ENCODE peak calls at places on chromosome 12, in eight cellular contexts. V is pancreas; X is CD8-positive, alpha-beta T cell; F is colonic mucosa; R is endodermal cell; U is breast epithelium; Z is glutamatergic neuron; K is A673. A is an unnamed sample.

GRCh38 chr12:94057262-94058151 is 90.9 kb upstream of the PLXNC1 start:
- DNase-seq in F (no peak), Z (no peak), U (peak; percentile 76), K (no peak), V (no peak), R (no peak), X (no peak), A (no peak)

GRCh38 chr12:11863478-11863906 is 207.2 kb upstream of the BCL2L14 start:
- DNase-seq in X (no peak), F (no peak), R (peak; percentile 31), V (no peak), U (no peak), K (no peak), Z (no peak), A (no peak)

GRCh38 chr12:11513288-11513687 is 117.9 kb upstream of the PRB2 start:
- DNase-seq in F (no peak), R (peak; percentile 72), V (no peak), K (no peak), X (no peak), Z (no peak), U (no peak), A (no peak)

GRCh38 chr12:112350593-112351592 is 31.3 kb downstream of the HECTD4 start:
- DNase-seq in F (no peak), Z (no peak), R (no peak), K (no peak), V (no peak), U (no peak), X (no peak), A (no peak)

GRCh38 chr12:67910360-67911292 is 78.6 kb upstream of the IFNG-AS1 start:
- DNase-seq in K (peak; percentile 1), X (no peak), Z (no peak), V (no peak), R (no peak), U (no peak), F (no peak), A (no peak)

GRCh38 chr12:18158774-18159557 is 69.0 kb upstream of the RERGL start:
- DNase-seq in Z (peak; percentile 18), K (peak; percentile 63), U (no peak), R (peak; percentile 68), V (no peak), X (no peak), F (peak; percentile 29), A (no peak)

GRCh38 chr12:70154960-70155589 is 88.2 kb upstream of the CNOT2 start:
- DNase-seq in R (no peak), F (no peak), Z (no peak), K (peak; percentile 33), V (no peak), X (no peak), U (no peak), A (no peak)

GRCh38 chr12:121711925-121712461 is 559 bp upstream of the TMEM120B start:
- DNase-seq in Z (peak; percentile 52), F (peak; percentile 56), K (peak; percentile 57), U (no peak), V (peak; percentile 48), R (no peak), X (no peak), A (peak; percentile 44)

GRCh38 chr12:101667591-101667990 is 29.8 kb upstream of the CHPT1 start:
- DNase-seq in K (no peak), F (no peak), U (no peak), X (no peak), Z (no peak), V (no peak), R (no peak), A (no peak)

GRCh38 chr12:109627633-109628032 is 54.0 kb downstream of the MVK start:
- DNase-seq in V (no peak), F (no peak), U (no peak), X (no peak), R (no peak), Z (no peak), K (no peak), A (no peak)

GRCh38 chr12:12936983-12937491 is 14.9 kb downstream of the GPRC5D start:
- DNase-seq in K (no peak), F (no peak), X (no peak), R (no peak), U (no peak), Z (no peak), V (no peak), A (no peak)

GRCh38 chr12:27709932-27710591 is 570 bp upstream of the MRPS35 start:
- DNase-seq in Z (no peak), V (no peak), K (peak; percentile 51), R (no peak), X (no peak), F (peak; percentile 40), U (no peak), A (no peak)

GRCh38 chr12:45671254-45671653 is 58.3 kb upstream of the ARID2 start:
- DNase-seq in K (no peak), V (no peak), X (no peak), U (no peak), F (no peak), Z (no peak), R (no peak), A (no peak)

GRCh38 chr12:118790578-118790977 is 190.8 kb upstream of the SRRM4 start:
- DNase-seq in X (no peak), F (no peak), Z (no peak), U (no peak), K (no peak), R (no peak), V (no peak), A (no peak)

GRCh38 chr12:31466768-31467167 is 124.2 kb downstream of the DENND5B start:
- DNase-seq in Z (no peak), K (no peak), V (no peak), R (no peak), X (no peak), F (no peak), U (no peak), A (no peak)

GRCh38 chr12:53495903-53496751 is 3.1 kb downstream of the MAP3K12 start:
- DNase-seq in Z (no peak), X (no peak), R (peak; percentile 90), U (no peak), F (peak; percentile 75), K (no peak), V (no peak), A (no peak)

GRCh38 chr12:51667269-51667668 is 76.2 kb downstream of the SCN8A start:
- DNase-seq in X (no peak), Z (no peak), U (no peak), K (no peak), V (no peak), F (no peak), R (no peak), A (no peak)

GRCh38 chr12:111361717-111362576 is 6.9 kb downstream of the PHETA1 start:
- DNase-seq in K (no peak), U (no peak), V (peak; percentile 90), X (no peak), F (no peak), Z (no peak), R (no peak), A (no peak)

GRCh38 chr12:98532687-98533304 is 17.4 kb downstream of the TMPO start:
- DNase-seq in U (no peak), K (peak; percentile 74), F (no peak), R (peak; percentile 67), X (no peak), Z (no peak), V (no peak), A (no peak)

GRCh38 chr12:553216-554000 is 93.7 kb downstream of the B4GALNT3 start:
- DNase-seq in R (no peak), K (no peak), F (no peak), Z (no peak), V (no peak), X (no peak), U (no peak), A (no peak)

GRCh38 chr12:100794441-100795192 is at the start of gene ANO4:
- DNase-seq in K (peak; percentile 65), F (no peak), Z (peak; percentile 34), V (no peak), U (no peak), R (peak; percentile 68), X (no peak), A (no peak)

GRCh38 chr12:11171953-11172675 is 1.1 kb downstream of the SMIM10L1 start:
- DNase-seq in X (no peak), Z (no peak), F (no peak), K (peak; percentile 30), U (no peak), V (no peak), R (no peak), A (no peak)

GRCh38 chr12:115983226-115983798 is 294.2 kb downstream of the MED13L start:
- DNase-seq in V (no peak), K (peak; percentile 42), X (no peak), F (no peak), Z (peak; percentile 32), R (peak; percentile 93), U (no peak), A (no peak)
- TF ChIP-seq CTCF in V (no peak), K (peak; percentile 48), X (no peak), F (no peak), Z (peak; percentile 7), R (peak; percentile 78), U (no peak), A (no peak)

GRCh38 chr12:56590237-56590830 is 39.8 kb downstream of the BAZ2A start:
- DNase-seq in X (no peak), V (no peak), R (peak; percentile 82), Z (peak; percentile 38), K (peak; percentile 48), F (peak; percentile 29), U (no peak), A (no peak)
- TF ChIP-seq CTCF in X (no peak), V (no peak), R (peak; percentile 72), Z (peak; percentile 35), K (peak; percentile 61), F (peak; percentile 16), U (no peak), A (no peak)

DNA sequence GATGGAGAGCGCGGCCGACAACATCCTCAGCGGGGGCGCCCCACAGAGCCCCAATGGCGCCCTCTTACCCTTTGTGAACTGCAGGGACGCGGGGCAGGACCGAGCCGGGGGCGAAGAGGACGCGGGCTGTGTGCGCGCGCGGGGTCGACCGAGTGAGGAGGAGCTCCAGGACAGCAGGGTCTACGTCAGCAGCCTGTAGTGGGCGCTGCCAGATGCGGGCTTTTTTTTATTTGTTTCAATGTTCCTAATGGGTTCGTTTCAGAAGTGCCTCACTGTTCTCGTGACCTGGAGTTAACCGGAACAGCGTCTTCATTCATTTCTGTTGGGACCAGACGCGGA is 103.8 kb upstream of the FKBP4 start:
- DNase-seq in X (no peak), R (peak; percentile 91), V (no peak), F (peak; percentile 45), U (no peak), K (no peak), Z (peak; percentile 73), A (peak; percentile 55)
- TF ChIP-seq CTCF in X (no peak), R (peak; percentile 86), V (no peak), F (no peak), U (no peak), K (no peak), Z (peak; percentile 48), A (no peak)

DNA sequence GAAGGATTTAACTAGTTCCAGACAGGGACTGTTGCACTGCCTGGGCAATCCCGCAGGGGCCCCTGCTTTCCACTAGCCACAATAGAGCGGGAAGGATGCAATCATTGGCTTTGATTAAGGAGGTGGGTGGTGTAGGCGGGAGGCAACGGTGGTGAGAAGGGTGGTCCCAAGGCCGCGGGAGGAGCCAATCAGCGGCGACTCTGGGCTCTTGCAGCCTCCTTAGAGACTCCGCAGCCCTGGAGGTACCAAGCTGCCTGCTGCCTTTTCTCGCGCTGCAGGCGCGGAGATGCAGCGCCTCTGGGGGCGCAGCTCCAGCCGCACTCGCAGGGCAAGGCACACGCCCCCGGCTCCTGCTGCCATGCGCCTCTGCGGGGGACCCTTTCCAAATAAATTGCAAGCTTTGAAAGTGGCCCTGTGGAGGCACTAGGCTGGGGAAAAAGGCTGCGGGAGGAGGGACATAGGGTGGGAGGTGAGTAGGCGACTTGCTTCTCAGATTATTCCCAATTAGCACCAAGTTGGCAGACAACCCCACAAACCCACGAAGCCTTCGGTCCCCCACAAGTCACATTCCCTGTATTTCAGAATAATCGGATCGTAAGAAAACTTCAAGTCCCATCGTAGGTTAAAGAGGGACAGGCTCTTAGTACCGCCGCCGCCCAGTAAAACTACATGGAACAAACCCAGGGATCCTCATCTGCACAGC is 860 bp upstream of the KCNA1 start:
- DNase-seq in K (peak; percentile 67), U (no peak), X (no peak), R (peak; percentile 98), F (no peak), Z (peak; percentile 73), V (no peak), A (no peak)
- TF ChIP-seq CTCF in K (peak; percentile 37), U (no peak), X (no peak), R (peak; percentile 86), F (no peak), Z (peak; percentile 19), V (no peak), A (no peak)

A was measured in mesothelial cell of epicardium.